ENCODE peak calls at places on chromosomes 13 and 19, in four cellular contexts. L is fibroblast of the aortic adventitia; Z is NCI-H446 treated with DMSO at 0.1 percent for 48 hours; M is activated CD4-positive, alpha-beta T cell treated with anti-CD3 and anti-CD28 coated beads for 24 hours. Q is an unnamed sample.

GRCh38 chr13:80012281-80012680 is 328.6 kb downstream of the SPRY2 start:
- DNase-seq in L (no peak), Z (no peak), M (no peak), Q (no peak)

GRCh38 chr19:14425696-14426138 is 6.6 kb upstream of the DDX39A start:
- DNase-seq in L (peak), Z (no peak), M (no peak), Q (no peak)

GRCh38 chr19:36054119-36054732 is at the start of gene THAP8:
- DNase-seq in L (peak), Z (peak), M (peak), Q (peak)

GRCh38 chr19:4183967-4184717 is 1.7 kb downstream of the ANKRD24 start:
- DNase-seq in L (no peak), Z (peak), M (no peak), Q (no peak)

GRCh38 chr19:48812094-48812929 is 1.5 kb upstream of the BCAT2 start:
- DNase-seq in L (peak), Z (no peak), M (peak), Q (no peak)

GRCh38 chr19:56660381-56661105 is 11.0 kb downstream of the ZNF835 start:
- DNase-seq in L (no peak), Z (no peak), M (no peak), Q (no peak)

GRCh38 chr19:28828276-28828870 is 384.6 kb downstream of the UQCRFS1 start:
- DNase-seq in L (no peak), Z (no peak), M (no peak), Q (no peak)

GRCh38 chr19:4264812-4265211 is 14.3 kb upstream of the SHD start:
- DNase-seq in L (no peak), Z (no peak), M (no peak), Q (no peak)

GRCh38 chr19:18112989-18113478 is 15.5 kb downstream of the MAST3 start:
- DNase-seq in L (peak), Z (peak), M (peak), Q (no peak)

GRCh38 chr19:53394522-53394973 is 401 bp upstream of the ZNF765 start:
- DNase-seq in L (no peak), Z (no peak), M (no peak), Q (no peak)

GRCh38 chr13:19860884-19861655 is 2.4 kb downstream of the ZMYM5 start:
- DNase-seq in L (peak), Z (peak), M (no peak), Q (no peak)

GRCh38 chr19:48726573-48726972 is 7.0 kb upstream of the MAMSTR start:
- DNase-seq in L (no peak), Z (no peak), M (no peak), Q (no peak)